ENCODE peak calls at places on chromosomes 11 and 22, in four cellular contexts. Y is left ventricle myocardium inferior, J is iPS DF 6.9, L is HL-60. V is an unnamed sample.

GRCh38 chr11:95138448-95138847 is 48.8 kb downstream of the ENDOD1 start:
- DNase-seq in Y (no peak), J (no peak), L (no peak), V (no peak)

GRCh38 chr22:46609724-46610161 is 10.4 kb upstream of the GRAMD4 start:
- DNase-seq in Y (no peak), J (no peak), L (no peak), V (no peak)

GRCh38 chr22:50582562-50583293 is at the start of gene CHKB:
- DNase-seq in Y (peak; percentile 98), J (peak; percentile 89), L (peak; percentile 94), V (peak; percentile 98)

GRCh38 chr11:27120211-27120610 is 79.6 kb downstream of the BBOX1 start:
- DNase-seq in Y (no peak), J (no peak), L (no peak), V (no peak)

GRCh38 chr11:62435741-62436485 is 17.1 kb downstream of the SCGB1A1 start:
- DNase-seq in Y (no peak), J (no peak), L (no peak), V (peak; percentile 54)

GRCh38 chr11:66845143-66845875 is 2.1 kb downstream of the RCE1 start:
- DNase-seq in Y (no peak), J (no peak), L (no peak), V (no peak)

GRCh38 chr11:16814410-16815046 is 76.1 kb downstream of the C11orf58 start:
- DNase-seq in Y (no peak), J (no peak), L (peak; percentile 76), V (no peak)

GRCh38 chr22:50303848-50304527 is 3.5 kb downstream of the PLXNB2 start:
- DNase-seq in Y (no peak), J (no peak), L (peak; percentile 56), V (no peak)

GRCh38 chr11:44574620-44575287 is 9.3 kb downstream of the CD82 start:
- DNase-seq in Y (no peak), J (no peak), L (no peak), V (no peak)

GRCh38 chr11:63868399-63869064 is 29.6 kb downstream of the MARK2 start:
- DNase-seq in Y (no peak), J (no peak), L (no peak), V (no peak)

GRCh38 chr11:68684385-68685356 is at the start of gene GAL:
- DNase-seq in Y (no peak), J (no peak), L (peak; percentile 20), V (no peak)

GRCh38 chr11:106466441-106467190 is 389.2 kb downstream of the AASDHPPT start:
- DNase-seq in Y (no peak), J (no peak), L (no peak), V (no peak)

GRCh38 chr22:17774206-17774927 is at the start of gene BID:
- DNase-seq in Y (peak; percentile 68), J (no peak), L (no peak), V (no peak)

GRCh38 chr22:29475550-29475949 is 4.5 kb upstream of the NEFH start:
- DNase-seq in Y (no peak), J (no peak), L (no peak), V (no peak)

GRCh38 chr11:94755494-94755893 is 12.7 kb upstream of the AMOTL1 start:
- DNase-seq in Y (no peak), J (no peak), L (no peak), V (no peak)

GRCh38 chr11:120501976-120502755 is 9.4 kb upstream of the GRIK4 start:
- DNase-seq in Y (no peak), J (no peak), L (no peak), V (no peak)

GRCh38 chr22:44351685-44352377 is 39.1 kb upstream of the SHISAL1 start:
- DNase-seq in Y (no peak), J (no peak), L (no peak), V (no peak)

GRCh38 chr22:25368271-25368670 is 148.8 kb downstream of the CRYBB2 start:
- DNase-seq in Y (no peak), J (no peak), L (no peak), V (no peak)

GRCh38 chr11:70527429-70528045 is 129.2 kb downstream of the CTTN start:
- DNase-seq in Y (no peak), J (no peak), L (no peak), V (no peak)

GRCh38 chr11:82903843-82904586 is 2.5 kb downstream of the DDIAS start:
- DNase-seq in Y (no peak), J (no peak), L (no peak), V (no peak)

GRCh38 chr11:68690671-68691401 is 6.5 kb downstream of the GAL start:
- DNase-seq in Y (no peak), J (no peak), L (no peak), V (no peak)

GRCh38 chr11:8232849-8233606 is 30.6 kb downstream of the LMO1 start:
- DNase-seq in Y (no peak), J (no peak), L (no peak), V (no peak)

GRCh38 chr11:30107899-30108298 is 91.1 kb upstream of the KCNA4 start:
- DNase-seq in Y (no peak), J (no peak), L (peak; percentile 8), V (no peak)

GRCh38 chr11:58659910-58660570 is 37.6 kb downstream of the CNTF start:
- DNase-seq in Y (no peak), J (no peak), L (no peak), V (no peak)

GRCh38 chr22:42799061-42799460 is 58.0 kb downstream of the ARFGAP3 start:
- DNase-seq in Y (no peak), J (no peak), L (no peak), V (no peak)

GRCh38 chr11:61955416-61956135 is 5.4 kb downstream of the BEST1 start:
- DNase-seq in Y (no peak), J (peak; percentile 64), L (no peak), V (no peak)

GRCh38 chr11:18727499-18728236 is 1.7 kb upstream of the IGSF22 start:
- DNase-seq in Y (no peak), J (peak; percentile 75), L (no peak), V (peak; percentile 41)

GRCh38 chr11:128157423-128158298 is 429.7 kb downstream of the ETS1 start:
- DNase-seq in Y (no peak), J (no peak), L (peak; percentile 52), V (no peak)

GRCh38 chr11:120532511-120533196 is 21.1 kb downstream of the GRIK4 start:
- DNase-seq in Y (no peak), J (no peak), L (no peak), V (no peak)

GRCh38 chr22:22243033-22243680 is 1.4 kb upstream of the VPREB1 start:
- DNase-seq in Y (no peak), J (no peak), L (no peak), V (no peak)

GRCh38 chr11:103811870-103812509 is 224.4 kb upstream of the DDI1 start:
- DNase-seq in Y (no peak), J (no peak), L (no peak), V (no peak)

DNA sequence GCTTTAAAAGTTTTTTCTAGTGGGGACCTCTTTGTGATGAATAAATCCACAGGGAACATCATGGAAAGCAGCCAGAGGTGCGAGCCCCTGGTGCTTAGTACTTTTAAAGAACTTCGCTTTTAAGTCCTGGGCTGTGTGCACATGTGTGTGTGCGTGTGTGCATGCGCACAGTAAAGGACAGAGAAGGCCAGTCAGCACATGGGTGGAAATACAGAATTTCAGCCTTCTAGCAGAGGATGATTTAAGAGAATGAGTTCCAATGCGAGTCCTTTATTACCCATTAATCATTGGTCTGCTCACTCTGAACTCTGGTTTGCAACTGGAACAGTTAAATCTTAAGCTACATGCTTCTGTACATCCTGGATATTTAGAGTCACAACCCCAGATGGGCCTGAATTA is 18.9 kb downstream of the TEAD1 start:
- DNase-seq in Y (no peak), J (no peak), L (no peak), V (no peak)
- H3K4me3 ChIP-seq in Y (peak overlapping the region; percentile 51), J (no peak overlapping the region), L (no peak overlapping the region), V (no peak overlapping the region)

DNA sequence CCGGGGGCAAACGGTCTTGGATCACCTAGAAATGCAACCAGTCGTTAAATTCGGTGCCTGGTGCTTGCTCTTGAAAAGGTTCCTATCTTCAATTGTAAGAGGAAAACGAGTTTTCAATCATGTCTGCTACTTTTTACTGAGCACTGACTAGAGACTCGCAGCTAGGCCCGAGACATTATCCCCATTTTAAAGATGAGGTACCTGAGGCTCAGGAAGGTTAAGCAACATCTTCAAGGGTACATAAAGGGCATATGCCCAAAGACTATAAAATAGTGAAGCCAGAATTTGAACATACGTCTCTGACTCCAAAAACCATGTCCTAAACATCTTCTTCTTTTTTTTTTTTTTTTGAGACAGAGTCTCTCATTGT is 638 bp upstream of the PISD start:
- DNase-seq in Y (no peak), J (no peak), L (no peak), V (no peak)
- H3K27ac ChIP-seq in Y (peak overlapping the region; percentile 58), J (no peak overlapping the region), L (peak overlapping the region; percentile 70), V (peak overlapping the region; percentile 79)

GRCh38 chr11:126997641-126998040 is 2.9 kb downstream of the KIRREL3 start:
- DNase-seq in Y (no peak), J (no peak), L (no peak), V (no peak)
- H3K27me3 ChIP-seq in Y (peaks cover 100% of the 10 kb centered on the region), J (peaks cover 34% of the 10 kb centered on the region), L (peaks cover 45% of the 10 kb centered on the region), V (no peaks in the 10 kb centered on the region)

DNA sequence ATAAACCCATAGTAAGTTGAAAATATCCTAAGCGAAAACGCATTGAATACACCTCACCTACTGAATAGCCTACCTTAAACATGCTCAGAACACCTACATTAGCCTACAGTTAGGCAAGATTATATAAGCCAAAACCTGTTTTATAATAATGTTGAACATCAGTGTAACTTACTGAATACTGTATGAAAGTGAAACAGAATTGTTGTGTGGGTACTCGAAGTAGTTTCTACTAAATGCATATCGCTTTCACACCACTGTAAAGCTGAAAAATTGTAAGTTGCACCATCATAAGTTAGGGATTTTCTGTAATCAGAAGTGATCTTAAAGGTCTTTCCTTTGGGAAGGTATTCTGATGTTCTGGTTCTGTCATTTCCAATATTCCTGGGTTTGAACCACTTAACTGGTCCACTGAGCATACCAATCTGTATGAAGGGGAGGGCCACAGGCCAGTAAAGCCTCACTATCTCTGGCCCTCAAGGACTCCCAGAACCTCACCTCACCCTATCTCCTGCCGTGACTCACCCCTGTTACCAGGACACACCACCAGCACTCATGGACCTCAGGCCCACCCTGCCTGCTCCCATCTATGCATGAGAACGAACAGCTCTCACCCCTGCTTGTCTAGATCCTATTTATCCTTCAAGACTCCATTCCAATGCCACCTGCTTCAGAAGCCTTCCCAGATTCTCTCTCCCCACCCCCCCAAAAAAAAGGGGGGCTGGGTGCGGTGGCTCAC is 70.0 kb downstream of the NAT10 start:
- DNase-seq in Y (no peak), J (no peak), L (no peak), V (no peak)
- H3K4me3 ChIP-seq in Y (no peak overlapping the region), J (no peak overlapping the region), L (no peak overlapping the region), V (no peak overlapping the region)

V was measured in dorsolateral prefrontal cortex.